ENCODE peak calls at places on chromosomes 16 and 17, in ten cellular contexts. L is heart left ventricle, Z is fibroblast of lung, X is HFF-Myc, O is fibroblast of mammary gland, E is Caco-2, Y is RWPE1, M is lower leg skin, G is H1, S is AG10803. C is an unnamed sample.

GRCh38 chr16:59597269-59597668 is 863.2 kb upstream of the GOT2 start:
- DNase-seq in Y (no peak), E (no peak), O (peak; percentile 61), S (peak; percentile 31), Z (no peak), X (no peak), M (no peak), G (no peak), L (no peak), C (no peak)

GRCh38 chr16:51337662-51338061 is 186.6 kb upstream of the SALL1 start:
- DNase-seq in Z (no peak), G (no peak), M (no peak), E (peak; percentile 31), S (no peak), Y (no peak), X (no peak), L (no peak), O (no peak), C (no peak)

GRCh38 chr16:58814348-58814801 is 80.3 kb upstream of the GOT2 start:
- DNase-seq in S (peak; percentile 42), Z (peak; percentile 36), O (peak; percentile 29), X (peak; percentile 3), Y (peak; percentile 61), E (peak; percentile 59), G (peak; percentile 13), M (peak; percentile 22), L (no peak), C (no peak)

GRCh38 chr17:67019126-67019507 is 25.2 kb upstream of the CACNG1 start:
- DNase-seq in O (no peak), Y (no peak), M (no peak), S (no peak), E (no peak), L (no peak), X (no peak), Z (no peak), G (no peak), C (no peak)

GRCh38 chr17:29838961-29839360 is 91.1 kb downstream of the SSH2 start:
- DNase-seq in X (no peak), M (no peak), Y (no peak), O (no peak), Z (peak; percentile 52), L (no peak), G (no peak), E (peak; percentile 15), S (peak; percentile 65), C (no peak)

GRCh38 chr17:28643979-28644781 is 778 bp downstream of the BLTP2 start:
- DNase-seq in Y (peak; percentile 57), L (no peak), S (peak; percentile 54), G (no peak), M (peak; percentile 43), E (peak; percentile 70), O (peak; percentile 39), Z (peak; percentile 55), X (no peak), C (peak; percentile 28)

GRCh38 chr16:6913535-6913934 is 419.1 kb upstream of the RBFOX1 start:
- DNase-seq in Z (no peak), G (no peak), S (no peak), M (no peak), Y (no peak), E (no peak), O (no peak), L (no peak), X (no peak), C (no peak)

GRCh38 chr16:21638573-21638975 is 13.8 kb downstream of the IGSF6 start:
- DNase-seq in Y (peak; percentile 68), E (peak; percentile 13), G (no peak), Z (peak; percentile 69), L (no peak), S (peak; percentile 53), M (no peak), O (peak; percentile 76), X (no peak), C (no peak)

GRCh38 chr16:14280541-14280940 is 209.4 kb downstream of the MRTFB start:
- DNase-seq in L (no peak), S (peak; percentile 61), Z (peak; percentile 53), M (no peak), O (no peak), G (no peak), Y (no peak), X (no peak), E (no peak), C (no peak)

GRCh38 chr17:72249441-72249840 is 128.6 kb downstream of the SOX9 start:
- DNase-seq in L (no peak), Y (peak; percentile 39), S (no peak), X (no peak), G (no peak), Z (no peak), M (no peak), O (no peak), E (no peak), C (no peak)

GRCh38 chr17:63150466-63150865 is 184.4 kb downstream of the TANC2 start:
- DNase-seq in Z (no peak), M (no peak), L (no peak), G (no peak), X (no peak), Y (no peak), E (no peak), O (no peak), S (no peak), C (no peak)

GRCh38 chr16:58670177-58670576 is 14.4 kb downstream of the SLC38A7 start:
- DNase-seq in L (no peak), Y (no peak), E (no peak), O (no peak), Z (no peak), S (no peak), M (no peak), X (no peak), G (no peak), C (no peak)

GRCh38 chr16:82368041-82368440 is 198.0 kb upstream of the MPHOSPH6 start:
- DNase-seq in M (no peak), G (no peak), S (peak; percentile 35), E (peak; percentile 62), L (no peak), Y (peak; percentile 12), O (peak; percentile 1), X (no peak), Z (peak; percentile 23), C (no peak)
- TF ChIP-seq CTCF in M (no peak), G (peak; percentile 45), S (peak; percentile 40), E (peak; percentile 46), L (peak; percentile 12), Y (peak; percentile 10), O (no peak), X (peak; percentile 37), Z (peak; percentile 8), C (no peak)

DNA sequence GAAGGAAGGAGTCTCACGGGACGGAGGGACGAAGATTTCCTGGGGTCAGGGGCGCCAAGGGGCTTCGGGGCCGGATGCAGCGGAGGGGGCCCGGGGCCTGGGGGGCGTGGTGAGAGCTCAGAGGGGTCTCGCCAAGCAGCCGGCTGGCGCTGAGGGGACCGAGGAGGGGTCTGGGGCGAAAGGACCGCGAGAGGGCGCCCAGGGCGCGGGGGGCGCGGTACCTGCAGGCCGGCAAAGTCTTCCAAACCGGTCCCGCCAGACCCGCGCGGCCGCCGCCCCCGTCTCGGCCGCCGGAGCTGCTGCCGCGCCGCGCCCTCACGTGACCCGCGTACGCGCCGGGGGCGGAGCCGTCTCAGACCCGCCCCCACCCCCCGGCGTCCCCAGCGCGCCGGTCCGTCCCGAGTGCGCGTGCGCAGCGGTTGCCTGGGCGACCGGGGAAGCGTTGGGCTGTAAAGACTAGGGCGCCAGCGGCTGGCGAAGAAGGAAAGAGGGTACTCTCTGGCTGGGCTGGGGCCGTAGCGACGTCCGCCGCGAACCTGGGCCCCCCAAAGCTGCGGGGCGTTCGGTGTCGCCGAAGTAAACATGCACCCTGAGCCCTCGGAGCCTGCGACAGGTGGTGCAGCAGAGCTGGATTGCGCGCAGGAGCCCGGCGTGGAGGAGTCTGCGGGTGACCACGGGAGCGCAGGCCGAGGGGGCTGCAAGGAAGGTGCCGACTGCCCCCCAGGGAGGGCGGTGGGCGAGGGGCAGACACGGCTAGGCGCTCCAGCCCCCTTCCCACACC is at the start of the genes DNAAF1 and HSDL1:
- DNase-seq in Z (peak; percentile 63), Y (peak; percentile 98), L (peak; percentile 96), E (peak; percentile 98), G (peak; percentile 67), O (peak; percentile 72), M (peak; percentile 79), X (peak; percentile 22), S (peak; percentile 76), C (peak; percentile 97)
- TF ChIP-seq CTCF in Z (no peak), Y (no peak), L (no peak), E (peak; percentile 70), G (no peak), O (no peak), M (no peak), X (no peak), S (no peak), C (no peak)

GRCh38 chr17:42441717-42442565 is 16.7 kb upstream of the ATP6V0A1 start:
- DNase-seq in X (no peak), E (no peak), O (no peak), M (no peak), Y (no peak), L (no peak), Z (no peak), G (no peak), S (no peak), C (no peak)

GRCh38 chr17:42436401-42436800 is 13.3 kb upstream of the CAVIN1 start:
- DNase-seq in O (peak; percentile 100), L (no peak), Z (peak; percentile 98), M (peak; percentile 72), Y (peak; percentile 66), E (no peak), G (no peak), S (peak; percentile 99), X (peak; percentile 82), C (no peak)

DNA sequence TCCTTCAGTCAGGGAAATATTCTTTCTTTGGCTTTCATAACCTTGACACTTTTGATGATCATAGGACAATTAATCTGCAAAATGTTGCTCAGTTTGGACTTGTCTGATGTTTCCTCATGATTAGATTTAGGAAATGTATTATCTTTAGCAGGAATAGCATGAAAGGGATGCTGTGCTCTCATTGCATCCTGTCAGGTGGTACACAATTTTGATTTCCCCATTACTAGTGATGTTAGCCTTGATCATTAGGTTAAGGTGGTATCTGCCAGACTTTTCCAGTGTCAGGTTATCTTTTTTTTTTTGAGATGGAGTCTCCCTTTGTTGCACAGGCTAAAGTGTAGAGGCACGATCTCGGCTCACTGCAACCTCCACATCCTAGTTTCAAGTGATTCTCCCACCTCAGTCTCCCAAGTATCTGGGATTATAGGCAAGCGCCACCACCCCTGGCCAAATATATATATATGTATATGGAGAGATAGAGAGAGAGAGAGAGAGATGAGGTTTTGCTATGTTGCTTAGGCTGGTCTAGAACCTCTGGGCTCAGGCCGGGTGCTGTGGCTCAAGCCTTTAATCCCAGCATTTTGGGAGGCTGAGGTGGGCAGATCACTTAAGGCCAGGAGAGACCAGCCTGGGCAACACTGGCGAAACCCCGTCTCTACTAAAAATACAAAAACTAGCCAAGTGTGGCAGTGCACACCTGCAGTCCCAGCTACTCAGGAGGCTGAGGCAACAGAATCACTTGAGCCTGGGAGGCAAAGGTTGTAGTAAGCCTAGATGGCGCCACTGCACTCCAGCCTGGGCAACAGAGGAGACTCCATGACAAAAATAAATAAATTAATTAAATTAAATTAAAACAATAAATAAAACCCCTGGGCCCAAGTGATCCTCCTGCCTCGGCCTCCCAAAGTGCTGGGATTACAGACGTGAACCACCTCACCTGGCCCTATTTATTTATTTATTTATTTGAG is 15.8 kb upstream of the CAVIN1 start:
- DNase-seq in L (no peak), M (no peak), Z (no peak), O (peak; percentile 53), E (peak; percentile 64), Y (no peak), G (no peak), X (no peak), S (peak; percentile 31), C (no peak)
- TF ChIP-seq CTCF in L (peak; percentile 48), M (no peak), Z (peak; percentile 35), O (peak; percentile 52), E (peak; percentile 29), Y (no peak), G (peak; percentile 32), X (peak; percentile 52), S (peak; percentile 52), C (no peak)

GRCh38 chr16:73048292-73049050 is 543 bp upstream of the ZFHX3 start:
- DNase-seq in E (peak; percentile 90), X (no peak), S (peak; percentile 60), O (no peak), L (peak; percentile 83), Y (no peak), G (no peak), Z (no peak), M (no peak), C (no peak)
- TF ChIP-seq CTCF in E (no peak), X (no peak), S (no peak), O (no peak), L (no peak), Y (peak; percentile 15), G (no peak), Z (no peak), M (no peak), C (no peak)

C was measured in activated B cell treated with CpG ODN at 0.5 μM for 24 hours.